ENCODE peak calls at places on chromosomes 4 and X, in nine cellular contexts. One of them, this sample, is unnamed.

GRCh38 chrX:16711219-16712115 is 1.0 kb downstream of the CTPS2 start:
- DNase-seq in GM12892: peak; percentile 19
- DNase-seq in spleen: no peak
- DNase-seq in SK-N-SH: peak; percentile 44
- DNase-seq in Panc1: no peak
- DNase-seq in prostate gland: no peak
- DNase-seq in GM12891: peak; percentile 4
- DNase-seq in HL-60: no peak
- DNase-seq in GM23338: peak; percentile 35
- DNase-seq in this sample: peak; percentile 63

GRCh38 chrX:37640142-37640541 is 45.4 kb upstream of the XK start:
- DNase-seq in GM12891: no peak
- DNase-seq in Panc1: no peak
- DNase-seq in SK-N-SH: no peak
- DNase-seq in spleen: no peak
- DNase-seq in HL-60: peak; percentile 38
- DNase-seq in GM12892: no peak
- DNase-seq in prostate gland: no peak
- DNase-seq in GM23338: no peak
- DNase-seq in this sample: no peak

GRCh38 chr4:101948951-101949350 is 158.4 kb downstream of the BANK1 start:
- DNase-seq in GM12891: no peak
- DNase-seq in SK-N-SH: no peak
- DNase-seq in spleen: no peak
- DNase-seq in GM23338: no peak
- DNase-seq in GM12892: no peak
- DNase-seq in Panc1: no peak
- DNase-seq in HL-60: no peak
- DNase-seq in prostate gland: no peak
- DNase-seq in this sample: no peak

GRCh38 chr4:9765091-9765490 is 16.3 kb upstream of the DRD5 start:
- DNase-seq in spleen: no peak
- DNase-seq in SK-N-SH: peak; percentile 23
- DNase-seq in prostate gland: peak; percentile 15
- DNase-seq in HL-60: peak; percentile 25
- DNase-seq in GM23338: peak; percentile 65
- DNase-seq in Panc1: peak; percentile 10
- DNase-seq in GM12891: peak; percentile 17
- DNase-seq in GM12892: no peak
- DNase-seq in this sample: no peak

GRCh38 chrX:37926700-37927099 is 79.3 kb upstream of the DYNLT3 start:
- DNase-seq in Panc1: no peak
- DNase-seq in HL-60: no peak
- DNase-seq in GM12892: no peak
- DNase-seq in prostate gland: no peak
- DNase-seq in GM12891: no peak
- DNase-seq in GM23338: peak; percentile 47
- DNase-seq in spleen: no peak
- DNase-seq in SK-N-SH: peak; percentile 8
- DNase-seq in this sample: no peak

GRCh38 chr4:67700119-67700873 is 659 bp downstream of the UBA6 start:
- DNase-seq in SK-N-SH: peak; percentile 15
- DNase-seq in spleen: no peak
- DNase-seq in GM12891: peak; percentile 26
- DNase-seq in GM12892: peak; percentile 23
- DNase-seq in Panc1: no peak
- DNase-seq in GM23338: no peak
- DNase-seq in HL-60: peak; percentile 19
- DNase-seq in prostate gland: no peak
- DNase-seq in this sample: no peak

GRCh38 chr4:139857021-139857420 is 191.4 kb downstream of the MGST2 start:
- DNase-seq in GM12891: no peak
- DNase-seq in Panc1: no peak
- DNase-seq in GM12892: no peak
- DNase-seq in prostate gland: peak; percentile 41
- DNase-seq in HL-60: no peak
- DNase-seq in SK-N-SH: peak; percentile 75
- DNase-seq in GM23338: no peak
- DNase-seq in spleen: no peak
- DNase-seq in this sample: no peak

GRCh38 chr4:150578745-150579470 is 3.0 kb upstream of the MAB21L2 start:
- DNase-seq in SK-N-SH: no peak
- DNase-seq in GM23338: peak; percentile 77
- DNase-seq in GM12891: no peak
- DNase-seq in GM12892: no peak
- DNase-seq in HL-60: no peak
- DNase-seq in Panc1: no peak
- DNase-seq in spleen: no peak
- DNase-seq in prostate gland: no peak
- DNase-seq in this sample: peak; percentile 85

GRCh38 chrX:63529961-63530360 is 178.8 kb upstream of the SPIN4 start:
- DNase-seq in HL-60: no peak
- DNase-seq in GM12892: no peak
- DNase-seq in Panc1: no peak
- DNase-seq in spleen: no peak
- DNase-seq in GM23338: no peak
- DNase-seq in GM12891: no peak
- DNase-seq in prostate gland: no peak
- DNase-seq in SK-N-SH: no peak
- DNase-seq in this sample: no peak

GRCh38 chrX:2502668-2503519 is 2.1 kb upstream of the DHRSX start:
- DNase-seq in spleen: peak; percentile 66
- DNase-seq in GM12891: no peak
- DNase-seq in prostate gland: no peak
- DNase-seq in SK-N-SH: no peak
- DNase-seq in GM23338: no peak
- DNase-seq in GM12892: no peak
- DNase-seq in HL-60: no peak
- DNase-seq in Panc1: no peak
- DNase-seq in this sample: no peak

GRCh38 chr4:24913099-24913445 is 230 bp upstream of the CCDC149 start:
- DNase-seq in GM23338: no peak
- DNase-seq in spleen: no peak
- DNase-seq in SK-N-SH: no peak
- DNase-seq in GM12892: no peak
- DNase-seq in Panc1: no peak
- DNase-seq in HL-60: no peak
- DNase-seq in prostate gland: no peak
- DNase-seq in GM12891: no peak
- DNase-seq in this sample: no peak

GRCh38 chr4:94447754-94448411 is 3.9 kb upstream of the PDLIM5 start:
- DNase-seq in HL-60: no peak
- DNase-seq in spleen: no peak
- DNase-seq in GM12891: no peak
- DNase-seq in GM23338: no peak
- DNase-seq in Panc1: no peak
- DNase-seq in prostate gland: no peak
- DNase-seq in GM12892: no peak
- DNase-seq in SK-N-SH: no peak
- DNase-seq in this sample: no peak

GRCh38 chr4:94448815-94449375 is 2.8 kb upstream of the PDLIM5 start:
- DNase-seq in GM12892: no peak
- DNase-seq in GM23338: no peak
- DNase-seq in HL-60: no peak
- DNase-seq in spleen: no peak
- DNase-seq in SK-N-SH: no peak
- DNase-seq in GM12891: no peak
- DNase-seq in Panc1: no peak
- DNase-seq in prostate gland: no peak
- DNase-seq in this sample: no peak

GRCh38 chr4:94442251-94442650 is 9.5 kb upstream of the PDLIM5 start:
- DNase-seq in GM23338: no peak
- DNase-seq in GM12891: no peak
- DNase-seq in spleen: no peak
- DNase-seq in prostate gland: no peak
- DNase-seq in Panc1: no peak
- DNase-seq in HL-60: no peak
- DNase-seq in SK-N-SH: no peak
- DNase-seq in GM12892: no peak
- DNase-seq in this sample: no peak

GRCh38 chr4:94444771-94445170 is 7.0 kb upstream of the PDLIM5 start:
- DNase-seq in GM12891: no peak
- DNase-seq in prostate gland: no peak
- DNase-seq in Panc1: no peak
- DNase-seq in SK-N-SH: no peak
- DNase-seq in GM12892: no peak
- DNase-seq in HL-60: no peak
- DNase-seq in GM23338: no peak
- DNase-seq in spleen: no peak
- DNase-seq in this sample: no peak

DNA sequence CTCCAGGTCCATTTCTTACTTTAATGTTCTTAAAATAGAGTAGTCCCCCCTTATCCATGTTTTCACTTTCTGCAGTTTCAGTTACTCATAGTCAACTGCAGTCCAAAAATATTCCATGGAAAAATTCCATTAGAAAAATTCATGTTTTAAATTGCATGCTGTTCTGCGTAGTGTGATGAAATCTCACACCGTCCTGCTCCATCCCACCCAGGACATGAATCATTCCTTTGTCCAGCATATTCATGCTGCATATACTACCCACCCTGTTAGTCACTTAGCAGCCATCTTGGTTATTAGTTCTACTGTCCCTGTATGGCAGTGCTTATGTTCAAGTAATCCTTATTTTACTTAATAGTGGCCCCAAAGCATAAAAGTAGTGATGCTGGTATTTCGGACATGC is 5.4 kb upstream of the PDLIM5 start:
- DNase-seq in GM12892: no peak
- DNase-seq in GM12891: no peak
- DNase-seq in SK-N-SH: no peak
- DNase-seq in spleen: no peak
- DNase-seq in prostate gland: no peak
- DNase-seq in Panc1: no peak
- DNase-seq in HL-60: no peak
- DNase-seq in GM23338: no peak
- DNase-seq in this sample: no peak
- TF ChIP-seq POLR2AphosphoS5 in GM12892: no peak
- TF ChIP-seq POLR2AphosphoS5 in GM12891: no peak
- TF ChIP-seq POLR2AphosphoS5 in SK-N-SH: no peak
- TF ChIP-seq POLR2AphosphoS5 in spleen: no peak
- TF ChIP-seq POLR2AphosphoS5 in prostate gland: no peak
- TF ChIP-seq POLR2AphosphoS5 in Panc1: no peak
- TF ChIP-seq POLR2AphosphoS5 in HL-60: no peak
- TF ChIP-seq POLR2AphosphoS5 in GM23338: no peak
- TF ChIP-seq POLR2AphosphoS5 in this sample: no peak

DNA sequence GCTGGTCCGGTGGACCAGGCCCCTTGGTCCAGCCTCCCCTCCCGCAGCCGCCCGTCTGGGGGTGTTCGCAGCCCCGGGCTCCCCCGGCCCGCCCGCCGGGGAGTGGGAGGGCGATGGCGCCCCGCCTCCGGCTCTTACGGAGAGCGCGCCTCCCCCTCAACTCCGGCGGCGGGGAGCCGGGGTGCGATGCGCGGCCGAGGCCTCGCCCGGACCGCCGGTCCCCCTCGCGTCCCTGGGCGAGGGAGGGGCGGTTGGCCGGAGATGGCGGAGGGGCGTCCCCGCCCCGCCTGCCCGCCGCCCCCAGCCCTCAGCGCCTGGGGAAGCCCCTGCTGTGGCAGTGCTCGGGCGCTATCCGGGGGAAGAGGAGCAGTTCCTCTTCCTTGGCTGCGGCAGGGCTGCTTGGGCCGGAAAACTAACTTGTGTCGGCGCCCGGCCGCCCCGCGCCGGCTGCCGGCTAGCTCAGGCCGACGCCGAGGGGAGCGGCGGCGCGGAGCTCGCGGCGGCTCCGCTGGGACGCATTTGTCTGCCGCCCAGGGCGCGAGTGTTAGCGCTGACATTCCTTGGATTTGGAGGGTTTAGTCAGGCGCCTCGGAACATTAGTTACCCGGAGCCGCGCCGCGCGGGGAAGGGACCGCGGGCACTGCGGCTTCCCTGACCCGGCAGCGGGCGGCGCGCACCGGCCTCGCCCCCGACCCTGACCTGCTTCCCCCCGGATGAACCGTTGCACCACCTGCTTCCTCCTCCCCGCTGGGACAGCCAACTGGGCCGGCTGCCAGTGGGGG is 1.0 kb downstream of the GALNT7 start:
- DNase-seq in HL-60: peak; percentile 78
- DNase-seq in GM23338: peak; percentile 74
- DNase-seq in GM12891: peak; percentile 71
- DNase-seq in spleen: peak; percentile 95
- DNase-seq in Panc1: no peak
- DNase-seq in SK-N-SH: peak; percentile 91
- DNase-seq in prostate gland: peak; percentile 28
- DNase-seq in GM12892: peak; percentile 72
- DNase-seq in this sample: peak; percentile 80
- TF ChIP-seq POLR2AphosphoS5 in HL-60: no peak
- TF ChIP-seq POLR2AphosphoS5 in GM23338: peak; percentile 13
- TF ChIP-seq POLR2AphosphoS5 in GM12891: no peak
- TF ChIP-seq POLR2AphosphoS5 in spleen: peak; percentile 50
- TF ChIP-seq POLR2AphosphoS5 in Panc1: no peak
- TF ChIP-seq POLR2AphosphoS5 in SK-N-SH: no peak
- TF ChIP-seq POLR2AphosphoS5 in prostate gland: no peak
- TF ChIP-seq POLR2AphosphoS5 in GM12892: no peak
- TF ChIP-seq POLR2AphosphoS5 in this sample: peak; percentile 51

DNA sequence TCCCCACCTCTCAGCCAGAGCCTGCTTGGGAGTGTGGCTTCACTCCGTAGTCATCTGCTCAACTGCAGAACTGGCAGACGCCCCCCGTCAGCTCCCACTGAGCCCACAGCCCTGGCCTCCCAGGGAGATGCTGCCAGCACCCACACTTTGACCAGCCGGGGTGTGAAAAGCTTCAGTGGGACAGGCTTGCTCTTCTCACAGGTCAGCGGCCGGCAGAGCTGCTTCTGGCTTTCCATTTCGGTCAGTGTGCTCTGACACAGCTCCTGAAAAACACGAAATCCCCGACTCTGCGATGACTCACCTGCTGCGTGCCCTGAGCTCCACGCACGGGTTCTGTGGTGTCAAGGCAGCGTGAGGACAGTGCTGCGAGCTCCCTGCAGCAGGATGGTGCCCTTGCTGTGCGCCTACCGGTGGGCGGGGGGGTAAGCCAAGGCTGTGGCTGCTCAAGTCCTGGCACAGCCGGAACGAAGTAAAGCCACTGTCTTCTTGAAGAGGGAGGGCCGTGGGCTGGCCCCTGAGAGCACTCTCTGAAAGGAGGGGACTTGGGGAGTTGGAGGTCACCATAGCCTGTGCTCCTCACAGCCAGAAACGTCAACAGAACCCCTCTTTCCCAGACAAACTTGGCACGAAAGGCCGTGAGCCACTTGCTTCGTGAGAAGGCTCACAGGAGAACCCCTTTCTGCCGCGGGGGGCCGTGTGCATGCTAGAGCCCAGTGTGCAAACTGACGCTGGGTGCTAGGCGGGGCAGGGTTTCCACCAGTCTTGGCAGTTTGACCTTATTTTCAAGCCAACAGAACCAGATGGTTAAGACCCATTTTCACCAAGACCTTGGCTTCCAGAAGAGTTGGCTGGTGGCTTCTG is 23.6 kb downstream of the NOP14 start:
- DNase-seq in GM12891: no peak
- DNase-seq in HL-60: no peak
- DNase-seq in spleen: peak; percentile 73
- DNase-seq in prostate gland: no peak
- DNase-seq in GM23338: no peak
- DNase-seq in Panc1: no peak
- DNase-seq in GM12892: no peak
- DNase-seq in SK-N-SH: no peak
- DNase-seq in this sample: peak; percentile 53
- TF ChIP-seq POLR2AphosphoS5 in GM12891: peak; percentile 62
- TF ChIP-seq POLR2AphosphoS5 in HL-60: peak; percentile 33
- TF ChIP-seq POLR2AphosphoS5 in spleen: no peak
- TF ChIP-seq POLR2AphosphoS5 in prostate gland: no peak
- TF ChIP-seq POLR2AphosphoS5 in GM23338: no peak
- TF ChIP-seq POLR2AphosphoS5 in Panc1: no peak
- TF ChIP-seq POLR2AphosphoS5 in GM12892: peak; percentile 41
- TF ChIP-seq POLR2AphosphoS5 in SK-N-SH: no peak
- TF ChIP-seq POLR2AphosphoS5 in this sample: no peak

GRCh38 chr4:76233534-76233933 is 18.0 kb upstream of the FAM47E start:
- DNase-seq in GM12891: no peak
- DNase-seq in GM23338: peak; percentile 56
- DNase-seq in SK-N-SH: peak; percentile 64
- DNase-seq in HL-60: no peak
- DNase-seq in GM12892: no peak
- DNase-seq in prostate gland: no peak
- DNase-seq in spleen: no peak
- DNase-seq in Panc1: no peak
- DNase-seq in this sample: no peak
- TF ChIP-seq POLR2AphosphoS5 in GM12891: no peak
- TF ChIP-seq POLR2AphosphoS5 in GM23338: no peak
- TF ChIP-seq POLR2AphosphoS5 in SK-N-SH: no peak
- TF ChIP-seq POLR2AphosphoS5 in HL-60: no peak
- TF ChIP-seq POLR2AphosphoS5 in GM12892: no peak
- TF ChIP-seq POLR2AphosphoS5 in prostate gland: no peak
- TF ChIP-seq POLR2AphosphoS5 in spleen: no peak
- TF ChIP-seq POLR2AphosphoS5 in Panc1: no peak
- TF ChIP-seq POLR2AphosphoS5 in this sample: no peak